ENCODE peak calls at places on chromosome 1, in six cellular contexts. G, K, R, N, A and I are unnamed samples.

GRCh38 chr1:84995484-84996334 is 1.2 kb downstream of the MCOLN2 start:
- DNase-seq in G (no peak), K (peak; percentile 86), R (no peak), N (no peak), A (no peak), I (no peak)

GRCh38 chr1:53115403-53116306 is 26.8 kb downstream of the SLC1A7 start:
- DNase-seq in G (no peak), K (no peak), R (no peak), N (no peak), A (no peak), I (no peak)

GRCh38 chr1:236753554-236753953 is 41.5 kb upstream of the MTR start:
- DNase-seq in G (no peak), K (peak; percentile 31), R (no peak), N (no peak), A (no peak), I (peak; percentile 34)

GRCh38 chr1:157047064-157047410 is 1.5 kb upstream of the ARHGEF11 start:
- DNase-seq in G (no peak), K (peak; percentile 28), R (no peak), N (no peak), A (no peak), I (no peak)

GRCh38 chr1:2882968-2883696 is 81.6 kb upstream of the TTC34 start:
- DNase-seq in G (no peak), K (no peak), R (no peak), N (no peak), A (no peak), I (no peak)

GRCh38 chr1:41414716-41415306 is 53.6 kb downstream of the FOXO6 start:
- DNase-seq in G (no peak), K (no peak), R (no peak), N (no peak), A (no peak), I (no peak)

GRCh38 chr1:45095450-45095849 is 83.4 kb downstream of the UROD start:
- DNase-seq in G (no peak), K (no peak), R (no peak), N (no peak), A (no peak), I (no peak)

GRCh38 chr1:167791281-167792209 is 69.8 kb downstream of the MPZL1 start:
- DNase-seq in G (no peak), K (no peak), R (peak; percentile 68), N (no peak), A (peak; percentile 76), I (no peak)

GRCh38 chr1:209742409-209743144 is 13.3 kb upstream of the TRAF3IP3 start:
- DNase-seq in G (no peak), K (no peak), R (no peak), N (no peak), A (no peak), I (no peak)

GRCh38 chr1:47859092-47859743 is 138.0 kb downstream of the TRABD2B start:
- DNase-seq in G (no peak), K (no peak), R (no peak), N (no peak), A (no peak), I (peak; percentile 4)

GRCh38 chr1:34858901-34859441 is 578 bp downstream of the SMIM12 start:
- DNase-seq in G (peak; percentile 41), K (peak; percentile 25), R (peak; percentile 25), N (no peak), A (no peak), I (no peak)

GRCh38 chr1:188888387-188888786 is 1589.3 kb downstream of the BRINP3 start:
- DNase-seq in G (no peak), K (no peak), R (no peak), N (no peak), A (no peak), I (no peak)

GRCh38 chr1:233379869-233380438 is 52.4 kb downstream of the MAP3K21 start:
- DNase-seq in G (no peak), K (peak; percentile 14), R (no peak), N (no peak), A (no peak), I (no peak)

GRCh38 chr1:22855668-22856606 is 116.7 kb downstream of the LACTBL1 start:
- DNase-seq in G (no peak), K (no peak), R (no peak), N (no peak), A (no peak), I (no peak)

GRCh38 chr1:229409616-229410369 is 24.1 kb downstream of the ACTA1 start:
- DNase-seq in G (no peak), K (no peak), R (no peak), N (no peak), A (no peak), I (no peak)

GRCh38 chr1:15757575-15758401 is 807 bp upstream of the FBLIM1 start:
- DNase-seq in G (no peak), K (no peak), R (no peak), N (no peak), A (no peak), I (no peak)

GRCh38 chr1:2054560-2054959 is 4.3 kb downstream of the PRKCZ start:
- DNase-seq in G (no peak), K (no peak), R (no peak), N (no peak), A (no peak), I (no peak)

GRCh38 chr1:31672988-31673387 is 28.3 kb upstream of the PEF1 start:
- DNase-seq in G (no peak), K (no peak), R (peak; percentile 51), N (no peak), A (no peak), I (no peak)

GRCh38 chr1:4601986-4602385 is 52.4 kb upstream of the AJAP1 start:
- DNase-seq in G (no peak), K (no peak), R (no peak), N (no peak), A (no peak), I (no peak)

GRCh38 chr1:198253668-198254067 is 96.9 kb downstream of the NEK7 start:
- DNase-seq in G (no peak), K (peak; percentile 67), R (no peak), N (peak; percentile 53), A (no peak), I (no peak)

GRCh38 chr1:96281491-96281890 is 440.1 kb upstream of the PTBP2 start:
- DNase-seq in G (no peak), K (no peak), R (no peak), N (no peak), A (no peak), I (no peak)

GRCh38 chr1:51734899-51735745 is 118.2 kb downstream of the OSBPL9 start:
- DNase-seq in G (peak; percentile 5), K (no peak), R (peak; percentile 30), N (no peak), A (no peak), I (peak; percentile 50)

GRCh38 chr1:211748810-211749209 is 73.4 kb upstream of the NEK2 start:
- DNase-seq in G (no peak), K (no peak), R (no peak), N (no peak), A (no peak), I (no peak)

GRCh38 chr1:72011721-72012120 is 270.6 kb downstream of the NEGR1 start:
- DNase-seq in G (no peak), K (no peak), R (no peak), N (no peak), A (no peak), I (no peak)

GRCh38 chr1:203629509-203630082 is 3.0 kb downstream of the ATP2B4 start:
- DNase-seq in G (peak; percentile 51), K (peak; percentile 23), R (peak; percentile 83), N (peak; percentile 73), A (peak; percentile 66), I (no peak)
- H3K4me3 ChIP-seq in G (peak overlapping the region; percentile 82), K (peak overlapping the region; percentile 35), R (peak overlapping the region; percentile 61), N (peak overlapping the region; percentile 82), A (peak overlapping the region; percentile 51), I (peak overlapping the region; percentile 90)

GRCh38 chr1:108882837-108883236 is 6.1 kb downstream of the GPSM2 start:
- DNase-seq in G (no peak), K (no peak), R (no peak), N (no peak), A (no peak), I (no peak)
- H3K4me3 ChIP-seq in G (no peak overlapping the region), K (no peak overlapping the region), R (no peak overlapping the region), N (no peak overlapping the region), A (no peak overlapping the region), I (no peak overlapping the region)

DNA sequence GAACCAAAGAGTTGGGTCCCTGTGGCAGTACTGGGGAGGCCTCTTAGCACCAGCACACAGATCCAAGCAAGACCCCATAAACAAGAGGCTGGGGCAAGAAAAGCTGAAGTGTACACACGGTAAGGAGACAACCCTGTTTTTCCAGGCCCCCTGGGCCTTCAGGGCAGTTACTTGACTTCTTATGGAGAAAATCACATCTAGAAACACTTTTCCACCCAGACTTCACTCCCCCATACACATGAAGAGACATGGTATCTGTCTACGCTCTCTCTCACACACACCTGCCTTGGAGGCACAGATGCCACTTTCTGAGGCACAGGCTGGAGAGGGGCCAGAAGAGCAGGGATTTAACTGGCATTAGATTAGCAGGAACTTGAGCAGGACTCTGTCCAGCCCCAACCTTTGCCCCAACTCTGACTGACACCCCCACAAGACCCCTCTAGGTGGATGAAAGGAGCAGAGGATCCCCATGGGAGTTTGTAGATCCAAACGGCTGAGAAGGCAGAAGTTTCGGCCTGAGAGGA is 2.2 kb downstream of the CERS2 start:
- DNase-seq in G (no peak), K (no peak), R (no peak), N (no peak), A (no peak), I (no peak)
- H3K4me3 ChIP-seq in G (no peak overlapping the region), K (no peak overlapping the region), R (peak overlapping the region; percentile 78), N (peak overlapping the region; percentile 78), A (no peak overlapping the region), I (no peak overlapping the region)

DNA sequence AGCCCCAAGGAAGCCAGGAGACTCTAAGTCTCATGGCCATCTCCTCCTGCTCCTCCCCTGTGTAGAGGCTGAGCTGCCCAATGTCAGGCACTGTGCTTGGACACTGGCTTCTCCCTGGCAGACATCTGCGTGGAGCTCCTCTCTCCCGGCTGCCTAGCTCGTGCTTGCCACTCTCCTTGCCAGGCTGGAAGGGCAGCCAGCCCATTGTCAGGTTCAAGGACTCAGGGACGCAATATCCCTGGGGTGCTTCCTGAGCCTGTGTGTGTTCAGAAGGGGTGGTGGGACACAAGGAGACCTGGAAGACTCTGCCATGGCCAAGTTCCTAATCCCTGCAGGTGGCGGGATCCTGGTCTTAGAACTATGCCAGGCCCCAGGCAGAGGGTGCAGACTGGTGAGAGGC is 65.4 kb upstream of the PARP1 start:
- DNase-seq in G (no peak), K (no peak), R (no peak), N (no peak), A (no peak), I (no peak)
- H3K4me3 ChIP-seq in G (no peak overlapping the region), K (no peak overlapping the region), R (no peak overlapping the region), N (no peak overlapping the region), A (no peak overlapping the region), I (no peak overlapping the region)

GRCh38 chr1:63983391-63984256 is 209.8 kb downstream of the ROR1 start:
- DNase-seq in G (no peak), K (no peak), R (no peak), N (no peak), A (no peak), I (peak; percentile 62)
- H3K4me3 ChIP-seq in G (no peak overlapping the region), K (no peak overlapping the region), R (no peak overlapping the region), N (no peak overlapping the region), A (no peak overlapping the region), I (no peak overlapping the region)